ENCODE peak calls at places on chromosomes 2 and 18, in five cellular contexts. K is upper lobe of right lung; F is CD4-positive, alpha-beta T cell; R is ovary; S is suprapubic skin. O is an unnamed sample.

GRCh38 chr18:4125246-4125938 is 329.7 kb downstream of the DLGAP1 start:
- DNase-seq in K (no peak), F (no peak), R (no peak), S (no peak), O (no peak)

GRCh38 chr2:152234277-152234676 is 58.7 kb upstream of the STAM2 start:
- DNase-seq in K (no peak), F (no peak), R (no peak), S (no peak), O (no peak)

GRCh38 chr2:162838141-162838500 is 446 bp downstream of the KCNH7 start:
- DNase-seq in K (no peak), F (no peak), R (no peak), S (no peak), O (no peak)

GRCh38 chr2:85935746-85936208 is 47.0 kb upstream of the ST3GAL5 start:
- DNase-seq in K (no peak), F (no peak), R (no peak), S (no peak), O (no peak)

GRCh38 chr2:9780368-9781130 is 62.7 kb upstream of the TAF1B start:
- DNase-seq in K (no peak), F (no peak), R (no peak), S (peak; percentile 59), O (peak; percentile 77)

GRCh38 chr2:47169784-47170183 is 14.7 kb upstream of the STPG4 start:
- DNase-seq in K (no peak), F (no peak), R (no peak), S (no peak), O (no peak)

GRCh38 chr2:237486819-237487448 is at the start of gene MLPH:
- DNase-seq in K (peak; percentile 91), F (no peak), R (peak; percentile 60), S (no peak), O (no peak)

GRCh38 chr2:108278631-108279030 is 10.1 kb upstream of the SULT1C2 start:
- DNase-seq in K (no peak), F (no peak), R (no peak), S (no peak), O (no peak)

GRCh38 chr2:12897181-12897580 is 180.4 kb downstream of the TRIB2 start:
- DNase-seq in K (no peak), F (no peak), R (no peak), S (no peak), O (peak; percentile 11)

GRCh38 chr2:207165121-207166038 is at the start of gene KLF7:
- DNase-seq in K (peak; percentile 80), F (peak; percentile 60), R (peak; percentile 64), S (peak; percentile 80), O (peak; percentile 70)

GRCh38 chr2:66539452-66539851 is 104.5 kb downstream of the MEIS1 start:
- DNase-seq in K (no peak), F (no peak), R (no peak), S (no peak), O (no peak)

GRCh38 chr18:45998244-45998643 is 31.1 kb upstream of the EPG5 start:
- DNase-seq in K (no peak), F (no peak), R (no peak), S (no peak), O (peak; percentile 25)

DNA sequence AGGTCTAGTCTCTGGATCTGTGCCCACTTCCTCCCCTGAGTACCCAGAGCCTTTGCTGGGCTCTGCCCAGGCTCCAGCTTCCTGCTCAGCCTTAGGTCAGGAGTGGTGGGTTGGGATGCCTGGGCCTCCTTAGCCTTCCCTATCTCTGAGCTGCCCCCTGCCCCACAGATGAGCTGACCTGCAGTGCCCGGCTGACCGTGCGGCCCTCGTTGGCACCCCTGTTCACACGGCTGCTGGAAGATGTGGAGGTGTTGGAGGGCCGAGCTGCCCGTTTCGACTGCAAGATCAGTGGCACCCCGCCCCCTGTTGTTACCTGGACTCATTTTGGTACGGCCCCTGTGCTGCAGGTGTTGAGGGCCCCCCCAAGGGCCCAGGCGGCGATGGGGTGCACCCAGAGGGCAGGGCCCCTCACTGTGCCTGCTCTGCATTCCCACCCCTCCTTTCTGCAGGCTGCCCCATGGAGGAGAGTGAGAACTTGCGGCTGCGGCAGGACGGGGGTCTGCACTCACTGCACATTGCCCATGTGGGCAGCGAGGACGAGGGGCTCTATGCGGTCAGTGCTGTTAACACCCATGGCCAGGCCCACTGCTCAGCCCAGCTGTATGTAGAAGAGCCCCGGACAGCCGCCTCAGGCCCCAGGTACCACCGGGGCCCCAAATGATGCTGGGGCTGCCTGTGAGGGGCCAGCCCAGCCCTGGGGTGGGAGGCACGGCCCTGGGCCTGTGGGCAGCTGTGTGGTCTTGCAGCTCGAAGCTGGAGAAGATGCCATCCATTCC is 30.1 kb upstream of the GMPPA start:
- DNase-seq in K (no peak), F (no peak), R (no peak), S (no peak), O (no peak)
- H3K27ac ChIP-seq in K (no peak overlapping the region), F (no peak overlapping the region), R (no peak overlapping the region), S (no peak overlapping the region), O (no peak overlapping the region)

GRCh38 chr2:150272404-150272803 is 215.1 kb downstream of the RND3 start:
- DNase-seq in K (no peak), F (no peak), R (no peak), S (no peak), O (no peak)
- H3K9me3 ChIP-seq in K (no peaks in the 10 kb centered on the region), F (peaks cover 3% of the 10 kb centered on the region), R (no peaks in the 10 kb centered on the region), S (peaks cover 4% of the 10 kb centered on the region), O (no peaks in the 10 kb centered on the region)

DNA sequence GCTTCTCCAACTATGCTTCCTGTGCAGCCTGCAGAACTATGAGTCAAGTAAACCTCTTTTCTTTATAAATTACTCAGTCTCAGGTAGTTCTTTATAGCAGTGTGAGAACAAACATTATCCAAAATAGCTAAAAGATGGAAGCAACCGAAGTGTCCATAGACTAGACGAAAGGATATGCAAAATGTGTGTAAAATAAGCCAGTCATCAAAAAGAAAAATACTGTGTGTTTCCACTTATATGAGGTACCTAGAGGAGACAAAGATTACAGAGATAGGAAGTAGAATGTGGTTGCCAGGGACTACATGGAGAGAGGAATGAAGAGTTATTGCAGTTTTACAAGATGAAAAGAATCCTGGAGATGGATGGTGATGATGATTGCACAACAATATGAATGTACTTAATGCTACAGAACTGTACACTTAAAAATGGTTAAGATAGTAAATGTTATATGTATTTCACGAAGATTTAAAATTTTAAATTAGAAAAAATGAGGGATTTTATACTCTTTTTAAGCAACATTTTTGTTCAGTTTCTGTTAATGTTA is 99.3 kb upstream of the FN1 start:
- DNase-seq in K (no peak), F (no peak), R (no peak), S (no peak), O (no peak)
- H3K27ac ChIP-seq in K (no peak overlapping the region), F (no peak overlapping the region), R (no peak overlapping the region), S (no peak overlapping the region), O (no peak overlapping the region)

DNA sequence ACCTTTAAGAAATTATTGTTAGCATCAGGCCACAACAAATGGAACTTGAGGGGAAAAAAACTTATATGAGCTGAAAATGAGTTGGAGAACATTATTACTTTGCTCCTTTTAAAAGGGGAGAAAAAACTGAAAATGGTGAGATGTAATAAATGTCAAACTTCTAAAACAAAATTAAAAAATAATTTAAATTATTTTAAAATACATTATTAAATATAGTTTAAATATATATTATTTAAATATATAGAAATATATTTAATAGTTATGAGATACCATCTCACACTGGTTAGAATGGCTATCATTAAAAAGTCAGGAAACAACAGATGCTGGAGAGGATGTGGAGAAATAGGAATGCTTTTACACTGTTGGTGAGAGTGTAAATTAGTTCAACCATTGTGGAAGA is 28.9 kb downstream of the RPIA start:
- DNase-seq in K (no peak), F (no peak), R (no peak), S (no peak), O (no peak)
- H3K9me3 ChIP-seq in K (no peaks in the 10 kb centered on the region), F (no peaks in the 10 kb centered on the region), R (no peaks in the 10 kb centered on the region), S (no peaks in the 10 kb centered on the region), O (no peaks in the 10 kb centered on the region)

GRCh38 chr2:126778561-126779285 is 120.0 kb upstream of the TEX51 start:
- DNase-seq in K (peak; percentile 43), F (no peak), R (no peak), S (no peak), O (no peak)

GRCh38 chr2:126781206-126781605 is 117.5 kb upstream of the TEX51 start:
- DNase-seq in K (peak; percentile 29), F (no peak), R (no peak), S (no peak), O (no peak)

GRCh38 chr2:126776701-126777619 is 121.0 kb downstream of the GYPC start:
- DNase-seq in K (peak; percentile 90), F (peak; percentile 75), R (peak; percentile 80), S (peak; percentile 89), O (peak; percentile 79)

GRCh38 chr2:126777620-126777978 is 121.1 kb upstream of the TEX51 start:
- DNase-seq in K (peak; percentile 6), F (no peak), R (no peak), S (no peak), O (no peak)

GRCh38 chr2:126779286-126779605 is 119.4 kb upstream of the TEX51 start:
- DNase-seq in K (peak; percentile 47), F (no peak), R (no peak), S (no peak), O (no peak)
- H3K27ac ChIP-seq in K (no peak overlapping the region), F (no peak overlapping the region), R (no peak overlapping the region), S (no peak overlapping the region), O (no peak overlapping the region)

GRCh38 chr2:16152101-16152927 is 212.0 kb downstream of the MYCN start:
- DNase-seq in K (no peak), F (no peak), R (no peak), S (no peak), O (no peak)

GRCh38 chr2:16154061-16154460 is 213.7 kb downstream of the MYCN start:
- DNase-seq in K (no peak), F (no peak), R (no peak), S (no peak), O (no peak)

GRCh38 chr2:16151651-16152050 is 211.3 kb downstream of the MYCN start:
- DNase-seq in K (no peak), F (no peak), R (no peak), S (no peak), O (no peak)

GRCh38 chr2:16153754-16154035 is 213.3 kb downstream of the MYCN start:
- DNase-seq in K (no peak), F (no peak), R (no peak), S (no peak), O (no peak)

DNA sequence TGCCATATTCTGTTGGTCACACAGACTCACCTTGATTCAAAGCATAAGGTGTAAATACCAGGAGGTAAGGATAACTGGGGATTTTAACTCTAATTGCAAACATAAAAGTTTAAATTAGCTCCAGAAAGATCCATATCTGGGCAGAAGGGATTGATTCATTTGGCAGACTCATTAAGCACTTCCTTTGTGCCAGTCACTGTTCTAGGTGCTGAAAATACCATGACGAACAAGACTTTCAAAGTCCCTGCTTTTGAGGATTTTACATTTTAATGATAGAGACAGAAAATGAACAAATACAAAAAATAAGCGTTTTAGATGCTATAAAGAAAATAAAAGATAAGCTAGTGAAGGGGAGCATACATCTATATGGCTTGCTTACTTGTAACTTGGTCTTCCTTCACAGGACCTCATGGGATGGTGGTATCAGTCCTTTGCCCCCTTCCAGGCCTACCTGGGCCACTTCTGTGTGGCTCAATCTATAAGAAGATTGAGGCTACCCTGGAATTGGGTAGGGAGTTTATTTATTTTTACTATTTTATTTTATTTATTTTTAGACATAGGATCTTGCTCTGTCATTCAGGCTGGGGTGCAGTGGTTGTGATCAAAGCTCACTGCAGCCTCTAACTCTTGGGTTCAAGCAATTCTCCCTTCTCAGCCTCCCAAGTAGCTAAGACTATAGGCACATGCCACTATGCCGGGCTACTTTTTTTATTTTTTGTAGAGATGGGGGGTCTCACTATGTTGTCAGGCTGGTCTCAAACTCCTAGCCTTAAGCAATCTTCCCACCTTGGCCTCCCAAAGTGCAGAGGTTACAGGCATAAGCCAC is 212.8 kb downstream of the MYCN start:
- DNase-seq in K (no peak), F (no peak), R (no peak), S (no peak), O (no peak)
- H3K9me3 ChIP-seq in K (no peaks in the 10 kb centered on the region), F (no peaks in the 10 kb centered on the region), R (no peaks in the 10 kb centered on the region), S (no peaks in the 10 kb centered on the region), O (no peaks in the 10 kb centered on the region)